ENCODE peak calls at places on chromosomes 6 and 20, in ten cellular contexts. N is lower leg skin, S is fibroblast of the aortic adventitia, K is coronary artery, V is pancreas, P is body of pancreas, G is activated B cell treated with CpG ODN at 0.5 μM for 24 hours, U is cardiac fibroblast, A is ovary, J is endothelial cell. R is an unnamed sample.
A peak's percentile ranks its signal among the peaks of the same experiment; 100 is the strongest.

GRCh38 chr20:56690531-56691175 is 61.5 kb downstream of the TFAP2C start:
- DNase-seq in N (no peak), S (no peak), K (no peak), V (no peak), P (no peak), G (no peak), U (no peak), A (no peak), J (no peak), R (no peak)

GRCh38 chr6:31111712-31112111 is 663 bp downstream of the C6orf15 start:
- DNase-seq in N (no peak), S (no peak), K (no peak), V (peak; percentile 45), P (no peak), G (no peak), U (no peak), A (no peak), J (no peak), R (no peak)

GRCh38 chr20:10671221-10671849 is 2.5 kb downstream of the JAG1 start:
- DNase-seq in N (peak; percentile 89), S (peak; percentile 96), K (peak; percentile 95), V (peak; percentile 88), P (peak; percentile 88), G (no peak), U (peak; percentile 96), A (peak; percentile 84), J (peak; percentile 50), R (peak; percentile 68)

GRCh38 chr6:13413466-13413862 is 73.9 kb downstream of the GFOD1 start:
- DNase-seq in N (no peak), S (peak; percentile 83), K (peak; percentile 90), V (no peak), P (peak; percentile 74), G (no peak), U (peak; percentile 74), A (no peak), J (no peak), R (no peak)

GRCh38 chr6:106882601-106883518 is 91.7 kb downstream of the CD24 start:
- DNase-seq in N (no peak), S (no peak), K (no peak), V (no peak), P (peak; percentile 68), G (no peak), U (no peak), A (no peak), J (no peak), R (no peak)

GRCh38 chr6:48429610-48430009 is 318.6 kb upstream of the PTCHD4 start:
- DNase-seq in N (no peak), S (peak; percentile 14), K (no peak), V (no peak), P (no peak), G (no peak), U (peak; percentile 12), A (no peak), J (no peak), R (no peak)

GRCh38 chr20:15584507-15584906 is 988.7 kb downstream of the KIF16B start:
- DNase-seq in N (no peak), S (no peak), K (no peak), V (no peak), P (no peak), G (no peak), U (no peak), A (no peak), J (no peak), R (no peak)

GRCh38 chr6:25232478-25232877 is 46.7 kb upstream of the CARMIL1 start:
- DNase-seq in N (no peak), S (peak; percentile 56), K (no peak), V (no peak), P (no peak), G (no peak), U (peak; percentile 36), A (no peak), J (no peak), R (no peak)

GRCh38 chr6:128672023-128672422 is 151.6 kb upstream of the PTPRK start:
- DNase-seq in N (no peak), S (no peak), K (no peak), V (no peak), P (no peak), G (no peak), U (no peak), A (no peak), J (no peak), R (no peak)

GRCh38 chr6:170292111-170292777 is 1.4 kb upstream of the DLL1 start:
- DNase-seq in N (no peak), S (no peak), K (no peak), V (no peak), P (peak; percentile 54), G (no peak), U (no peak), A (no peak), J (no peak), R (peak; percentile 15)

GRCh38 chr20:33408716-33409654 is 7.7 kb upstream of the CDK5RAP1 start:
- DNase-seq in N (no peak), S (no peak), K (no peak), V (peak; percentile 35), P (no peak), G (peak; percentile 39), U (no peak), A (no peak), J (no peak), R (no peak)

GRCh38 chr6:44508646-44509045 is 121.1 kb downstream of the CDC5L start:
- DNase-seq in N (no peak), S (peak; percentile 57), K (no peak), V (no peak), P (no peak), G (no peak), U (peak; percentile 51), A (no peak), J (no peak), R (no peak)

GRCh38 chr20:50663095-50663821 is 28.1 kb downstream of the RIPOR3 start:
- DNase-seq in N (no peak), S (no peak), K (no peak), V (peak; percentile 75), P (peak; percentile 88), G (no peak), U (no peak), A (no peak), J (no peak), R (peak; percentile 25)
- TF ChIP-seq CTCF in N (no peak), S (no peak), K (no peak), V (no peak), P (peak; percentile 23), G (no peak), U (no peak), A (no peak), J (no peak), R (no peak)

DNA sequence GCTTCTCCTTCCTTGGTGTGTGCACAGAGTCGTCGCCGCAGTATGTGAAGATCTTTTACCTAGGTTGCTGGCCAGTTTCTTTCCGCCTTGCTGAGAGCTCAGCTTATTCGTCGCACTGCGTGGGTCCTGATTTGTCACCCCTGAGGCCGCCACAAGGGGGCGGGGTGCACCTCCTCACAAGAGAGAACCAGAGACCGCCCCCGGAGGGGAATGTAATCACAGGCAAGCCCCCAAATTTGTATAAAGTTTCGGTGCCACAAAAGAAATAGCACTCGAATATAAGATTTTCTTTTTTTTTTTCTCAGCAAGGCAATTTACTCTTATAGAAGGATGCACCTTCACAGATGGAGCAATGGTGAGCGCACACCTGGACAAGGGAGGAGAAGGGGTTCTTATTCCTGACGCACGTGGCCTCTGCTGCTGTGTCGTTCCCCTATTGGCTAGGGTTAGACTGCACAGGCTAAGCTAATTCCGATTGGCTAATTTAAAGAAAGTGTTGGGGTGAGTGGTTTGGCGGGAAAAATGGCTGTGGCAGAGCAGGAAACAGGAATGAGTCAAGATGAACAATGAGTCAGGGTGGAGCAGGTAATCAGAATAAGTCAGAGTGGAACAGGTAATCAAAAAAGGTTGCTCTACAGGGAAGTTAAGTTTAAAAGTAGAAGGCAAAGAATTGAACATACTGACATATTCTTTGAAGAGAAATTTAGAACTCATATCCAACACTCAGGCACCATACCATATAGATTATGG is 19.5 kb downstream of the NCOA3 start:
- DNase-seq in N (no peak), S (no peak), K (no peak), V (no peak), P (no peak), G (no peak), U (no peak), A (no peak), J (no peak), R (no peak)
- TF ChIP-seq CTCF in N (no peak), S (no peak), K (no peak), V (no peak), P (no peak), G (no peak), U (peak; percentile 20), A (no peak), J (peak; percentile 27), R (peak; percentile 31)

DNA sequence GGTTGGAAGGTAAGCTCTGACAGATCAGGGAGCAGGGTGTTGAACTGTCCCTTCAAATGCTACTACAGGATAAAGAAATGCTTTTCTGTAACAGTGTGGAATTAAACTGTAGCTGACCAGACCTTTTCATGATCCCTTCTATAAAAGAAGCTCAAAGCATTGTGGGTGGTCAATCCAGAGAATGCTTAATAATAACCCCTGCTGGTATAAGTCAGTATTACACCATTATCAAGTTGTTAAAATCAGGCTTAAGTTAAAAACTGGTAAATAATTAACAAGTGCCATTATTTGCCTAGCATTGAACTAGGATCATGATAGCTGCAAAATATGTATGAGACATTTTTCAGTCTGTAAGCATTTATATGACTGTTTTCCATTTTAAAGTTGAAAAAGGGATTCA is 468.9 kb downstream of the PKHD1 start:
- DNase-seq in N (no peak), S (no peak), K (no peak), V (no peak), P (no peak), G (no peak), U (no peak), A (no peak), J (no peak), R (no peak)
- TF ChIP-seq CTCF in N (no peak), S (no peak), K (no peak), V (peak; percentile 48), P (peak; percentile 39), G (no peak), U (peak; percentile 13), A (no peak), J (peak; percentile 86), R (no peak)

GRCh38 chr6:126175251-126175650 is 164.7 kb upstream of the CENPW start:
- DNase-seq in N (no peak), S (peak; percentile 48), K (no peak), V (no peak), P (no peak), G (no peak), U (no peak), A (no peak), J (no peak), R (no peak)

GRCh38 chr6:126180585-126180984 is 159.3 kb upstream of the CENPW start:
- DNase-seq in N (no peak), S (peak; percentile 90), K (no peak), V (no peak), P (no peak), G (no peak), U (peak; percentile 97), A (no peak), J (no peak), R (peak; percentile 67)

GRCh38 chr6:126174697-126175096 is 165.2 kb upstream of the CENPW start:
- DNase-seq in N (no peak), S (no peak), K (no peak), V (no peak), P (no peak), G (no peak), U (no peak), A (no peak), J (no peak), R (no peak)

GRCh38 chr6:126172151-126172550 is 167.8 kb upstream of the CENPW start:
- DNase-seq in N (no peak), S (no peak), K (no peak), V (no peak), P (no peak), G (no peak), U (no peak), A (no peak), J (no peak), R (no peak)

GRCh38 chr6:126176266-126176665 is 163.6 kb upstream of the CENPW start:
- DNase-seq in N (no peak), S (peak; percentile 61), K (no peak), V (no peak), P (no peak), G (no peak), U (peak; percentile 68), A (no peak), J (no peak), R (no peak)
- TF ChIP-seq CTCF in N (no peak), S (peak; percentile 39), K (no peak), V (no peak), P (no peak), G (no peak), U (peak; percentile 45), A (no peak), J (no peak), R (no peak)